ENCODE peak calls at places on chromosomes 6 and 20, in four cellular contexts. G is A549, T is NAMALWA, E is endothelial cell of umbilical vein. A is an unnamed sample.

GRCh38 chr6:122839477-122839876 is 50.4 kb downstream of the SMPDL3A start:
- DNase-seq in G (peak; percentile 60), T (peak; percentile 83), E (peak; percentile 59), A (peak; percentile 69)

GRCh38 chr6:17278289-17279061 is 2.7 kb upstream of the RBM24 start:
- DNase-seq in E (peak; percentile 12), T (no peak), G (no peak), A (no peak)

GRCh38 chr6:70685494-70686180 is 18.0 kb downstream of the SMAP1 start:
- DNase-seq in T (no peak), G (no peak), E (no peak), A (no peak)

GRCh38 chr6:131023834-131024504 is 39.1 kb downstream of the EPB41L2 start:
- DNase-seq in E (peak; percentile 69), G (no peak), T (no peak), A (no peak)

GRCh38 chr6:24537771-24538385 is 43.1 kb downstream of the ALDH5A1 start:
- DNase-seq in T (no peak), G (no peak), E (no peak), A (no peak)

GRCh38 chr6:165823609-165824326 is 160.7 kb upstream of the PDE10A start:
- DNase-seq in T (no peak), E (no peak), G (no peak), A (no peak)

GRCh38 chr6:168349718-168350117 is 30.1 kb upstream of the DACT2 start:
- DNase-seq in G (no peak), T (no peak), E (no peak), A (no peak)

GRCh38 chr20:47677314-47678129 is 107.8 kb downstream of the SULF2 start:
- DNase-seq in E (peak; percentile 43), G (peak; percentile 59), T (peak; percentile 70), A (peak; percentile 70)

GRCh38 chr6:42010185-42010872 is 40.0 kb upstream of the TAF8 start:
- DNase-seq in E (peak; percentile 6), T (peak; percentile 90), G (no peak), A (peak; percentile 95)

GRCh38 chr6:83884523-83884922 is 25.0 kb downstream of the CYB5R4 start:
- DNase-seq in E (peak; percentile 84), T (peak; percentile 75), G (peak; percentile 17), A (peak; percentile 84)

GRCh38 chr6:14571001-14571400 is 453.4 kb downstream of the CD83 start:
- DNase-seq in T (no peak), E (no peak), G (no peak), A (no peak)